ENCODE peak calls at places on chromosomes 11 and 22, in eight cellular contexts. U is psoas muscle; Q is neural progenitor cell; V is brain microvascular endothelial cell; I is mammary epithelial cell; F is Caco-2; A is CD8-positive, alpha-beta memory T cell; G is cardiac fibroblast. R is an unnamed sample.

GRCh38 chr22:46308283-46308988 is 11.8 kb downstream of the GTSE1 start:
- DNase-seq in Q (no peak), F (no peak), I (no peak), V (no peak), G (no peak), U (no peak), A (no peak), R (no peak)

GRCh38 chr11:130024356-130024755 is 21.7 kb upstream of the PRDM10 start:
- DNase-seq in Q (no peak), F (no peak), A (no peak), G (no peak), V (no peak), I (no peak), U (no peak), R (no peak)

GRCh38 chr11:44823006-44823405 is 96.2 kb downstream of the TSPAN18 start:
- DNase-seq in U (no peak), V (no peak), I (no peak), G (peak), A (no peak), F (no peak), Q (peak), R (no peak)

GRCh38 chr11:12150831-12151382 is 40.5 kb downstream of the MICAL2 start:
- DNase-seq in A (no peak), Q (no peak), G (peak), V (no peak), U (no peak), I (peak), F (no peak), R (no peak)

GRCh38 chr11:92152245-92152644 is 72.4 kb upstream of the FAT3 start:
- DNase-seq in G (no peak), Q (no peak), F (peak), A (no peak), U (no peak), V (no peak), I (no peak), R (no peak)

GRCh38 chr11:36478700-36479329 is 31.3 kb downstream of the TRAF6 start:
- DNase-seq in U (no peak), A (peak), I (peak), F (no peak), V (peak), Q (peak), G (peak), R (peak)

GRCh38 chr11:64894812-64895452 is 16.5 kb upstream of the EHD1 start:
- DNase-seq in F (no peak), I (no peak), A (no peak), Q (no peak), U (no peak), G (no peak), V (no peak), R (no peak)

GRCh38 chr11:27699926-27700350 is 317 bp downstream of the BDNF start:
- DNase-seq in V (no peak), I (no peak), A (no peak), F (no peak), Q (no peak), G (peak), U (no peak), R (no peak)

GRCh38 chr11:116733959-116734517 is 38.7 kb downstream of the BUD13 start:
- DNase-seq in F (peak), U (no peak), G (no peak), I (no peak), V (no peak), Q (peak), A (no peak), R (peak)

GRCh38 chr11:134272381-134273316 is 3.5 kb upstream of the GLB1L3 start:
- DNase-seq in F (peak), V (no peak), I (no peak), A (no peak), G (peak), U (no peak), Q (peak), R (peak)
- H3K4me3 ChIP-seq in F (no peak), V (no peak), I (no peak), A (no peak), G (no peak), U (no peak), Q (no peak), R (no peak)

DNA sequence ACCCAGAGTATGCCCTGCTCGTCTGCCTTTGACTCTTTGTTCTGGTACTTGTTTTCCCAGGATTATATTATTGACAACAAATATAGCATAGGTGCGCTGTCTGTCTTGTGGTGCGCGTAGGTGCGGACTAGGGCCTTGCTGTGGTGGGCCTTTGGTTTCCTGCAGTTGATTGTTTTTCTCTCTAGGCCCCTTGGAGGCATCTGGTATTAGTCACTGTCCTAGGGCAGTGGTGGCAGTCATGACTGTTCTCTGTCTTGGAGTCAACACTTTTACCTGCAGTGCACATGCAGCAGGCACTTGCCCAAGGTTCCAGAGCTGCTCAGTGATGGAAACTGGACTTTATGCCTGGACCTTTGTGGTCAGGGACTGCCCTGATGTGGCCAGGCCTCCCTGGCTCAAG is 18.6 kb downstream of the PPP6R2 start:
- DNase-seq in U (no peak), F (no peak), G (no peak), Q (no peak), V (no peak), I (no peak), A (peak), R (no peak)
- H3K4me3 ChIP-seq in U (no peak), F (no peak), G (no peak), Q (no peak), V (no peak), I (no peak), A (no peak), R (no peak)

DNA sequence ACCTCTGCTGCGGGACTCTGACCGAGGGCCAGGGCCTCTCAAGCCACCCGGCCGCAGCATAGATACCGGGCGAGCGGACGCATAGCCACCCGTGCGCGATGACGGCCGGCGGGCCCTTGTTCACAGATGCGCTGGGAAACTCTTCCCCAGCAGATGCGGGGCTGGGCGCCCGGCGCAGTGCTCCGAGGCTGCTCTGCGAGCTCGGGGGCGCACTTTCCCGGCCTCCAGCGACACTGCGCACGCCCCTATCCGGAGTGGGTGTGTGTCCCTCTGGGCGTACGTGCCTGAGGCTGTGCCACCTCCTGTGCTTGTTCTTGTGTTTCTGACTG is 104.7 kb upstream of the E2F8 start:
- DNase-seq in A (no peak), V (no peak), Q (peak), G (peak), U (peak), I (no peak), F (no peak), R (no peak)
- H3K4me3 ChIP-seq in A (no peak), V (peak), Q (peak), G (peak), U (peak), I (no peak), F (no peak), R (no peak)

GRCh38 chr11:95364324-95365295 is 133.6 kb upstream of the SESN3 start:
- DNase-seq in I (peak), A (no peak), F (no peak), Q (no peak), G (peak), V (peak), U (no peak), R (no peak)

GRCh38 chr11:95361180-95361579 is 130.2 kb upstream of the SESN3 start:
- DNase-seq in F (no peak), G (no peak), Q (no peak), A (no peak), V (no peak), I (no peak), U (no peak), R (no peak)

GRCh38 chr11:95363189-95363588 is 132.2 kb upstream of the SESN3 start:
- DNase-seq in A (no peak), V (no peak), G (no peak), F (no peak), Q (no peak), U (no peak), I (no peak), R (no peak)

GRCh38 chr11:95363710-95364109 is 132.7 kb upstream of the SESN3 start:
- DNase-seq in V (no peak), U (no peak), G (no peak), A (no peak), I (no peak), Q (peak), F (peak), R (no peak)

GRCh38 chr11:95365346-95365745 is 134.3 kb upstream of the SESN3 start:
- DNase-seq in U (no peak), A (no peak), Q (no peak), F (no peak), V (no peak), I (no peak), G (peak), R (no peak)
- H3K4me3 ChIP-seq in U (no peak), A (no peak), Q (no peak), F (no peak), V (no peak), I (no peak), G (no peak), R (no peak)

GRCh38 chr11:62851807-62852522 is 12.6 kb upstream of the WDR74 start:
- DNase-seq in G (no peak), I (no peak), V (no peak), F (no peak), U (no peak), A (no peak), Q (no peak), R (no peak)
- H3K4me3 ChIP-seq in G (no peak), I (no peak), V (no peak), F (no peak), U (no peak), A (no peak), Q (peak), R (no peak)

R was measured in small intestine.